ENCODE peak calls at places on chromosomes 6 and 20, in six cellular contexts. One of them, this sample, is unnamed.

GRCh38 chr6:7489376-7489775 is 52.1 kb upstream of the DSP start:
- DNase-seq in mesendoderm: no peak
- DNase-seq in tibial artery: no peak
- DNase-seq in naive thymus-derived CD4-positive, alpha-beta T cell: no peak
- DNase-seq in PC-9: no peak
- DNase-seq in CD4-positive, alpha-beta memory T cell: no peak
- DNase-seq in this sample: no peak

GRCh38 chr20:50366270-50367103 is 143.7 kb upstream of the PTPN1 start:
- DNase-seq in mesendoderm: no peak
- DNase-seq in tibial artery: peak
- DNase-seq in naive thymus-derived CD4-positive, alpha-beta T cell: peak
- DNase-seq in PC-9: peak
- DNase-seq in CD4-positive, alpha-beta memory T cell: peak
- DNase-seq in this sample: peak

GRCh38 chr20:40931348-40932044 is 97.1 kb upstream of the TOP1 start:
- DNase-seq in mesendoderm: no peak
- DNase-seq in tibial artery: no peak
- DNase-seq in naive thymus-derived CD4-positive, alpha-beta T cell: no peak
- DNase-seq in PC-9: no peak
- DNase-seq in CD4-positive, alpha-beta memory T cell: no peak
- DNase-seq in this sample: no peak

GRCh38 chr6:124660185-124660584 is 302.1 kb upstream of the RNF217 start:
- DNase-seq in mesendoderm: no peak
- DNase-seq in tibial artery: no peak
- DNase-seq in naive thymus-derived CD4-positive, alpha-beta T cell: no peak
- DNase-seq in PC-9: no peak
- DNase-seq in CD4-positive, alpha-beta memory T cell: no peak
- DNase-seq in this sample: no peak

GRCh38 chr6:146883640-146884531 is 285.1 kb downstream of the ADGB start:
- DNase-seq in mesendoderm: no peak
- DNase-seq in tibial artery: no peak
- DNase-seq in naive thymus-derived CD4-positive, alpha-beta T cell: no peak
- DNase-seq in PC-9: no peak
- DNase-seq in CD4-positive, alpha-beta memory T cell: no peak
- DNase-seq in this sample: no peak

GRCh38 chr20:4344660-4345059 is 329.3 kb upstream of the RNF24 start:
- DNase-seq in mesendoderm: no peak
- DNase-seq in tibial artery: no peak
- DNase-seq in naive thymus-derived CD4-positive, alpha-beta T cell: no peak
- DNase-seq in PC-9: no peak
- DNase-seq in CD4-positive, alpha-beta memory T cell: no peak
- DNase-seq in this sample: no peak

GRCh38 chr6:3406362-3406809 is 50.5 kb downstream of the SLC22A23 start:
- DNase-seq in mesendoderm: no peak
- DNase-seq in tibial artery: no peak
- DNase-seq in naive thymus-derived CD4-positive, alpha-beta T cell: no peak
- DNase-seq in PC-9: no peak
- DNase-seq in CD4-positive, alpha-beta memory T cell: no peak
- DNase-seq in this sample: peak

GRCh38 chr6:63910863-63911665 is 275.5 kb downstream of the PHF3 start:
- DNase-seq in mesendoderm: no peak
- DNase-seq in tibial artery: no peak
- DNase-seq in naive thymus-derived CD4-positive, alpha-beta T cell: no peak
- DNase-seq in PC-9: no peak
- DNase-seq in CD4-positive, alpha-beta memory T cell: no peak
- DNase-seq in this sample: no peak

GRCh38 chr20:53842301-53843099 is 227.9 kb downstream of the BCAS1 start:
- DNase-seq in mesendoderm: no peak
- DNase-seq in tibial artery: no peak
- DNase-seq in naive thymus-derived CD4-positive, alpha-beta T cell: no peak
- DNase-seq in PC-9: no peak
- DNase-seq in CD4-positive, alpha-beta memory T cell: peak
- DNase-seq in this sample: no peak

GRCh38 chr6:32192608-32193039 is at the start of gene GPSM3:
- DNase-seq in mesendoderm: peak
- DNase-seq in tibial artery: no peak
- DNase-seq in naive thymus-derived CD4-positive, alpha-beta T cell: peak
- DNase-seq in PC-9: no peak
- DNase-seq in CD4-positive, alpha-beta memory T cell: peak
- DNase-seq in this sample: peak

DNA sequence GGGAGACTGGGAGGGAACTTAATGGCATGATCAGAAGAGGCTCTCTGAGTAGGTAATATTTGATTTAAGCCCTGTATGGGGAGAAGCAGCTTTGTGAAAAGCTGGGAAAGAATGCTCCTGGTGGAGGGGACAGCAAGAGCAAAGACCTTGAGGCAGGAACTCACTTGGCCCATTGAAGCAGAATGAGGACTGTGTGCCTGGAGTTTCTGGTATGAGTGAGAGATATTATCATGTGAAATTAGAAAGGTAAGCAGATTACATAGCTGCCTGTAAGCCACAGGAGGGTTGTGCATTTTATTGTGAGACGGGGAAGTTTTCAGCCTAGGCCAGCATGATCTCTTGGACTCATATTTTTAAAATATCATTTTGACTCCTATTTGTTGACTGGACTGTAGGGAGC is 502.1 kb downstream of the DHX35 start:
- DNase-seq in mesendoderm: no peak
- DNase-seq in tibial artery: no peak
- DNase-seq in naive thymus-derived CD4-positive, alpha-beta T cell: no peak
- DNase-seq in PC-9: no peak
- DNase-seq in CD4-positive, alpha-beta memory T cell: no peak
- DNase-seq in this sample: no peak
- H3K27ac ChIP-seq in mesendoderm: no peak
- H3K27ac ChIP-seq in tibial artery: no peak
- H3K27ac ChIP-seq in naive thymus-derived CD4-positive, alpha-beta T cell: no peak
- H3K27ac ChIP-seq in PC-9: no peak
- H3K27ac ChIP-seq in CD4-positive, alpha-beta memory T cell: no peak
- H3K27ac ChIP-seq in this sample: no peak

GRCh38 chr6:90249044-90249443 is 47.6 kb downstream of the BACH2 start:
- DNase-seq in mesendoderm: no peak
- DNase-seq in tibial artery: no peak
- DNase-seq in naive thymus-derived CD4-positive, alpha-beta T cell: no peak
- DNase-seq in PC-9: no peak
- DNase-seq in CD4-positive, alpha-beta memory T cell: no peak
- DNase-seq in this sample: no peak
- H3K27ac ChIP-seq in mesendoderm: no peak
- H3K27ac ChIP-seq in tibial artery: no peak
- H3K27ac ChIP-seq in naive thymus-derived CD4-positive, alpha-beta T cell: peak
- H3K27ac ChIP-seq in PC-9: no peak
- H3K27ac ChIP-seq in CD4-positive, alpha-beta memory T cell: no peak
- H3K27ac ChIP-seq in this sample: no peak

GRCh38 chr6:157513619-157514485 is 132.9 kb downstream of the ZDHHC14 start:
- DNase-seq in mesendoderm: no peak
- DNase-seq in tibial artery: no peak
- DNase-seq in naive thymus-derived CD4-positive, alpha-beta T cell: no peak
- DNase-seq in PC-9: no peak
- DNase-seq in CD4-positive, alpha-beta memory T cell: no peak
- DNase-seq in this sample: no peak
- H3K27ac ChIP-seq in mesendoderm: no peak
- H3K27ac ChIP-seq in tibial artery: no peak
- H3K27ac ChIP-seq in naive thymus-derived CD4-positive, alpha-beta T cell: no peak
- H3K27ac ChIP-seq in PC-9: no peak
- H3K27ac ChIP-seq in CD4-positive, alpha-beta memory T cell: no peak
- H3K27ac ChIP-seq in this sample: no peak

DNA sequence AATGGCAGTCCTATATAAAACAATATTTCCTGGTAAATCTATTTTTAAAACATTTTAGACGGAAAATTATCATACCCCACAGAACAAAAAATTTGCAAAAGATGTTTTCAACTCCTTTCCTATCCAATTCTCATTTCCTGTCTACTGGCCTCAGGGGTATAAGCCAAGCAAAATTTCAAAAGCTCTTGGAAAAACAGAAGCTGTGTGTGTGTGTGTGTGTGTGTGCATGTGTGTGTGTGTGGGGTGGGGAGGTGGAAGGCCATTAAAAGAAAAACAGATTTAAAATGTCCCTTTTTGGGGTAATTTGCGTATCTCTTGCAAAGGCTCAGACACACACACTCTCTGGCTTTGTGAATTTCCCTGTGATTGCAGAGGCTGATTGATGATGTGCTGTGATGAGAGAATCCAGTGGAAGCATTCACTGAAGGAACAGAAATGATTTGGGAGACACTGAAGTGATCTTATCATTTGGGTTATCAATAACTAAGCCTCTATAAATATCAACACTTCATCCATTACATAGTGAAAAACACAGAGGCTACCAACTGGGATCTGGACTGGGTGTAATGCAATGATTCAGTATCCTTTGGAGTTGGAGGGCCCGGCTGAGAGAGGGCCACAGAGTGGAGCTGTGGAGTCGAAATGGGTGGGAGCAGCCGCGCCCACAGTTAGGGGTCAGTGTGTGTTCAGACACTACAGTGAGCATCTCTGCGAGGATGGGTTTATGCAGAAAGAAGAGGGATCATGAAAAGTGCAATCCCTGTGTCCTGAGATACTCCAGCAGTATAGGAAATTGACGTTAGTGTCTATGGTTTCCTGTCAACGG is 106.8 kb upstream of the PREP start:
- DNase-seq in mesendoderm: peak
- DNase-seq in tibial artery: no peak
- DNase-seq in naive thymus-derived CD4-positive, alpha-beta T cell: no peak
- DNase-seq in PC-9: no peak
- DNase-seq in CD4-positive, alpha-beta memory T cell: no peak
- DNase-seq in this sample: no peak
- H3K27ac ChIP-seq in mesendoderm: no peak
- H3K27ac ChIP-seq in tibial artery: no peak
- H3K27ac ChIP-seq in naive thymus-derived CD4-positive, alpha-beta T cell: no peak
- H3K27ac ChIP-seq in PC-9: no peak
- H3K27ac ChIP-seq in CD4-positive, alpha-beta memory T cell: no peak
- H3K27ac ChIP-seq in this sample: no peak

GRCh38 chr6:254011-254410 is 38.3 kb upstream of the DUSP22 start:
- DNase-seq in mesendoderm: no peak
- DNase-seq in tibial artery: no peak
- DNase-seq in naive thymus-derived CD4-positive, alpha-beta T cell: no peak
- DNase-seq in PC-9: no peak
- DNase-seq in CD4-positive, alpha-beta memory T cell: no peak
- DNase-seq in this sample: no peak

GRCh38 chr6:250676-251075 is 41.6 kb upstream of the DUSP22 start:
- DNase-seq in mesendoderm: no peak
- DNase-seq in tibial artery: no peak
- DNase-seq in naive thymus-derived CD4-positive, alpha-beta T cell: no peak
- DNase-seq in PC-9: no peak
- DNase-seq in CD4-positive, alpha-beta memory T cell: no peak
- DNase-seq in this sample: no peak

GRCh38 chr6:255418-256090 is 36.7 kb upstream of the DUSP22 start:
- DNase-seq in mesendoderm: no peak
- DNase-seq in tibial artery: no peak
- DNase-seq in naive thymus-derived CD4-positive, alpha-beta T cell: no peak
- DNase-seq in PC-9: no peak
- DNase-seq in CD4-positive, alpha-beta memory T cell: no peak
- DNase-seq in this sample: no peak

GRCh38 chr6:252775-253526 is 39.3 kb upstream of the DUSP22 start:
- DNase-seq in mesendoderm: no peak
- DNase-seq in tibial artery: no peak
- DNase-seq in naive thymus-derived CD4-positive, alpha-beta T cell: no peak
- DNase-seq in PC-9: no peak
- DNase-seq in CD4-positive, alpha-beta memory T cell: no peak
- DNase-seq in this sample: no peak

GRCh38 chr6:251920-252319 is 40.4 kb upstream of the DUSP22 start:
- DNase-seq in mesendoderm: no peak
- DNase-seq in tibial artery: no peak
- DNase-seq in naive thymus-derived CD4-positive, alpha-beta T cell: no peak
- DNase-seq in PC-9: no peak
- DNase-seq in CD4-positive, alpha-beta memory T cell: no peak
- DNase-seq in this sample: no peak
- H3K27ac ChIP-seq in mesendoderm: no peak
- H3K27ac ChIP-seq in tibial artery: no peak
- H3K27ac ChIP-seq in naive thymus-derived CD4-positive, alpha-beta T cell: no peak
- H3K27ac ChIP-seq in PC-9: no peak
- H3K27ac ChIP-seq in CD4-positive, alpha-beta memory T cell: no peak
- H3K27ac ChIP-seq in this sample: no peak

GRCh38 chr20:31951203-31951529 is 680 bp downstream of the PDRG1 start:
- DNase-seq in mesendoderm: no peak
- DNase-seq in tibial artery: no peak
- DNase-seq in naive thymus-derived CD4-positive, alpha-beta T cell: no peak
- DNase-seq in PC-9: no peak
- DNase-seq in CD4-positive, alpha-beta memory T cell: no peak
- DNase-seq in this sample: no peak
- H3K27ac ChIP-seq in mesendoderm: no peak
- H3K27ac ChIP-seq in tibial artery: peak
- H3K27ac ChIP-seq in naive thymus-derived CD4-positive, alpha-beta T cell: peak
- H3K27ac ChIP-seq in PC-9: no peak
- H3K27ac ChIP-seq in CD4-positive, alpha-beta memory T cell: peak
- H3K27ac ChIP-seq in this sample: peak

GRCh38 chr6:77143659-77144447 is 319.4 kb downstream of the HTR1B start:
- DNase-seq in mesendoderm: no peak
- DNase-seq in tibial artery: no peak
- DNase-seq in naive thymus-derived CD4-positive, alpha-beta T cell: no peak
- DNase-seq in PC-9: no peak
- DNase-seq in CD4-positive, alpha-beta memory T cell: no peak
- DNase-seq in this sample: no peak
- H3K27ac ChIP-seq in mesendoderm: no peak
- H3K27ac ChIP-seq in tibial artery: no peak
- H3K27ac ChIP-seq in naive thymus-derived CD4-positive, alpha-beta T cell: no peak
- H3K27ac ChIP-seq in PC-9: no peak
- H3K27ac ChIP-seq in CD4-positive, alpha-beta memory T cell: no peak
- H3K27ac ChIP-seq in this sample: no peak

GRCh38 chr6:130411481-130411880 is 45.7 kb downstream of the TMEM200A start:
- DNase-seq in mesendoderm: no peak
- DNase-seq in tibial artery: no peak
- DNase-seq in naive thymus-derived CD4-positive, alpha-beta T cell: no peak
- DNase-seq in PC-9: no peak
- DNase-seq in CD4-positive, alpha-beta memory T cell: no peak
- DNase-seq in this sample: no peak

GRCh38 chr6:130409394-130410095 is 43.7 kb downstream of the TMEM200A start:
- DNase-seq in mesendoderm: no peak
- DNase-seq in tibial artery: no peak
- DNase-seq in naive thymus-derived CD4-positive, alpha-beta T cell: no peak
- DNase-seq in PC-9: no peak
- DNase-seq in CD4-positive, alpha-beta memory T cell: no peak
- DNase-seq in this sample: no peak

GRCh38 chr6:130412556-130413290 is 46.9 kb downstream of the TMEM200A start:
- DNase-seq in mesendoderm: no peak
- DNase-seq in tibial artery: no peak
- DNase-seq in naive thymus-derived CD4-positive, alpha-beta T cell: no peak
- DNase-seq in PC-9: no peak
- DNase-seq in CD4-positive, alpha-beta memory T cell: no peak
- DNase-seq in this sample: no peak

GRCh38 chr6:130405549-130405948 is 39.7 kb downstream of the TMEM200A start:
- DNase-seq in mesendoderm: no peak
- DNase-seq in tibial artery: no peak
- DNase-seq in naive thymus-derived CD4-positive, alpha-beta T cell: no peak
- DNase-seq in PC-9: no peak
- DNase-seq in CD4-positive, alpha-beta memory T cell: no peak
- DNase-seq in this sample: no peak

DNA sequence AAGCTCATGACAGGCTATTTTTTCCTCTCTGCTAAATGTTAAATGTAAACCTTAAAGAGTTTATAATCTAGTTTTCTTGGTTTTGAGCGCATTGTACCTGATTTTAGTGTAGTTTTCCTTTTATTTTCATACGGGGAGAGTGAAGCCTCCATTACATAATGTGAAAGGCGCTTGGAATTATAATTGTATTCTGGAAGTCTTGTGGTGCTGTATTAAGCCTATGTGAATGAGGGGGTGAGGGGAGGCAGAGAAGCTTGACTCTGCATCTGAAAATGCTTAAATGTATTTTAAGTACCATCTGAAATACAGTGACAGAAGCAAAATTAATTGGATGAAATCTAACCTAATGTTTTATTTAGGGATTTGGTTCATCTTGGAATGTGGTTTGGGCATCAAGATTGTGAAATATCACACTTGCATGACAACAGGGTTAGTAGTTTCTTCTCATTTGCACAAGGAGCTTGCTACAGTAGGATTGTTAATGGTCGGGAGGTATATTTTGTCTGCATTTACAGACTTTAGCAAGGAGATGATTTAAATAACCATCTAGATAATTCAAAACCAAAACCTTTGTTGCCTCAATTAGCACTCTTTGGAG is 41.2 kb downstream of the TMEM200A start:
- DNase-seq in mesendoderm: peak
- DNase-seq in tibial artery: no peak
- DNase-seq in naive thymus-derived CD4-positive, alpha-beta T cell: no peak
- DNase-seq in PC-9: no peak
- DNase-seq in CD4-positive, alpha-beta memory T cell: no peak
- DNase-seq in this sample: no peak
- H3K27ac ChIP-seq in mesendoderm: no peak
- H3K27ac ChIP-seq in tibial artery: no peak
- H3K27ac ChIP-seq in naive thymus-derived CD4-positive, alpha-beta T cell: no peak
- H3K27ac ChIP-seq in PC-9: no peak
- H3K27ac ChIP-seq in CD4-positive, alpha-beta memory T cell: no peak
- H3K27ac ChIP-seq in this sample: no peak